ENCODE peak calls at places on chromosomes 11 and 22, in four cellular contexts. One of them, this sample, is unnamed.

GRCh38 chr11:77038825-77039326 is 4.7 kb downstream of the B3GNT6 start:
- DNase-seq in GM12865: peak
- DNase-seq in tibial nerve: no peak
- DNase-seq in progenitor cell of endocrine pancreas: no peak
- DNase-seq in this sample: no peak

GRCh38 chr11:74175923-74176322 is 4.8 kb downstream of the PPME1 start:
- DNase-seq in GM12865: no peak
- DNase-seq in tibial nerve: no peak
- DNase-seq in progenitor cell of endocrine pancreas: no peak
- DNase-seq in this sample: no peak

GRCh38 chr22:37663521-37664140 is 5.1 kb downstream of the PDXP start:
- DNase-seq in GM12865: no peak
- DNase-seq in tibial nerve: no peak
- DNase-seq in progenitor cell of endocrine pancreas: no peak
- DNase-seq in this sample: no peak

GRCh38 chr22:48577014-48577690 is 1250.5 kb downstream of the BRD1 start:
- DNase-seq in GM12865: no peak
- DNase-seq in tibial nerve: no peak
- DNase-seq in progenitor cell of endocrine pancreas: no peak
- DNase-seq in this sample: no peak

GRCh38 chr11:64887757-64888405 is 9.5 kb upstream of the EHD1 start:
- DNase-seq in GM12865: peak
- DNase-seq in tibial nerve: peak
- DNase-seq in progenitor cell of endocrine pancreas: peak
- DNase-seq in this sample: peak

GRCh38 chr22:37190262-37190780 is 2.3 kb upstream of the C1QTNF6 start:
- DNase-seq in GM12865: no peak
- DNase-seq in tibial nerve: no peak
- DNase-seq in progenitor cell of endocrine pancreas: no peak
- DNase-seq in this sample: no peak

GRCh38 chr22:30841264-30841663 is 127.3 kb downstream of the MORC2 start:
- DNase-seq in GM12865: no peak
- DNase-seq in tibial nerve: no peak
- DNase-seq in progenitor cell of endocrine pancreas: no peak
- DNase-seq in this sample: no peak

GRCh38 chr11:59053387-59053786 is 32.7 kb upstream of the GLYATL1B start:
- DNase-seq in GM12865: peak
- DNase-seq in tibial nerve: peak
- DNase-seq in progenitor cell of endocrine pancreas: peak
- DNase-seq in this sample: peak

GRCh38 chr11:72683782-72684200 is 9.6 kb upstream of the PDE2A start:
- DNase-seq in GM12865: peak
- DNase-seq in tibial nerve: peak
- DNase-seq in progenitor cell of endocrine pancreas: peak
- DNase-seq in this sample: peak

GRCh38 chr22:33302049-33302545 is 243.9 kb upstream of the SYN3 start:
- DNase-seq in GM12865: peak
- DNase-seq in tibial nerve: peak
- DNase-seq in progenitor cell of endocrine pancreas: peak
- DNase-seq in this sample: peak

GRCh38 chr11:121557348-121557747 is 104.6 kb upstream of the SORL1-AS1 start:
- DNase-seq in GM12865: peak
- DNase-seq in tibial nerve: no peak
- DNase-seq in progenitor cell of endocrine pancreas: no peak
- DNase-seq in this sample: no peak

GRCh38 chr11:8098879-8099278 is 17.9 kb downstream of the TUB start:
- DNase-seq in GM12865: no peak
- DNase-seq in tibial nerve: no peak
- DNase-seq in progenitor cell of endocrine pancreas: no peak
- DNase-seq in this sample: no peak

GRCh38 chr11:78070606-78071005 is 6.9 kb downstream of the THRSP start:
- DNase-seq in GM12865: no peak
- DNase-seq in tibial nerve: no peak
- DNase-seq in progenitor cell of endocrine pancreas: no peak
- DNase-seq in this sample: no peak

GRCh38 chr11:20238712-20239111 is 78.4 kb upstream of the DBX1 start:
- DNase-seq in GM12865: no peak
- DNase-seq in tibial nerve: no peak
- DNase-seq in progenitor cell of endocrine pancreas: no peak
- DNase-seq in this sample: no peak

DNA sequence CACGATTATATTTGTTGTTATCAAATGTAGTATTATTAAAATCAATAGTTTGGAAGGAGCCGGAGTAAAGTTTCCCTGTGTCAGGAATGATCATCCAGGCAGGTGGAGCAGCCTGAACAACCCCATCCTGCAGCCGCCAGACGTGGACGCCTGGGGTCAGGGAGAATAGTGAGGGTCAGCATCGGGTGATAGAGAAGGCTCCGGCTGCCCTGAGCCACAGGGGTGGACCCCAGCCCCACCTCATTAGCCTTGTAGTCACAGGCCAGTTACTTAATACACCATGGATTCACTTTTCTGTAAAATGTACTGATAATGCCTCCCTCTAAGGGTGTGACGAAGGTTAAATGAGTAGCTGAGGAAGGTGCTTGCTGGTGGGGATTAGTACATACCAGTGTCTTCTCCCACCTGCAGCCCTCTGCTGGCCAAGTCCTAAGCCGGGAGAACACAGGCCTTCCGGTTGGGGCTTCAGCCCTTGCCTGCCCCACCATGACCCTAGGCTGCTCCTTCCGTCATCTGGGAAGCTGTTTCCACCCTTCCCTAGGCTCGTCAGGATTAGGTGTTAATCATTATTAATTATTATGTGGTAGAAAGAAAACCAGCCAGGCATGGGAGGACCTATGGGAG is 14.9 kb downstream of the TMEM121B start:
- DNase-seq in GM12865: no peak
- DNase-seq in tibial nerve: no peak
- DNase-seq in progenitor cell of endocrine pancreas: no peak
- DNase-seq in this sample: no peak
- TF ChIP-seq CTCF in GM12865: no peak
- TF ChIP-seq CTCF in tibial nerve: no peak
- TF ChIP-seq CTCF in progenitor cell of endocrine pancreas: no peak
- TF ChIP-seq CTCF in this sample: no peak

DNA sequence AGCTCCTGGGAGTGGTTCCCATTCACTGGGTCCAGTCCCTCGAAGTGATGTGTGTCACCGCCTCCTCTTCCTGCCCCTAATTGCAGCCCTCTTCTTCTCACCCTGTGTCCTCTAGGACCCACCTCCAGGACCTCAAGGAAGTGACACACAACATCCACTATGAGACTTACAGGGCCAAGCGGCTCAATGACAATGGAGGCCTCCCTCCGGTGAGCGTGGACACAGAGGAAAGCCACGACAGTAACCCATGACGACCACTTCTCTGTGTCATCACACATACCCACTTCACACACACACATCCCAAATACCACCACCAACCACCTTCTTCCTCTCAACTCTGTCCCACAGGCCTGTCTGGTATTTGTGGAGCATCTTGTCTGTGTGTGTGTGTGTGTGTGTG is 4.1 kb upstream of the WBP2NL start:
- DNase-seq in GM12865: no peak
- DNase-seq in tibial nerve: no peak
- DNase-seq in progenitor cell of endocrine pancreas: no peak
- DNase-seq in this sample: no peak
- TF ChIP-seq CTCF in GM12865: no peak
- TF ChIP-seq CTCF in tibial nerve: no peak
- TF ChIP-seq CTCF in progenitor cell of endocrine pancreas: no peak
- TF ChIP-seq CTCF in this sample: no peak

GRCh38 chr11:44627911-44628729 is 62.7 kb downstream of the CD82 start:
- DNase-seq in GM12865: peak
- DNase-seq in tibial nerve: peak
- DNase-seq in progenitor cell of endocrine pancreas: peak
- DNase-seq in this sample: peak
- TF ChIP-seq CTCF in GM12865: no peak
- TF ChIP-seq CTCF in tibial nerve: no peak
- TF ChIP-seq CTCF in progenitor cell of endocrine pancreas: no peak
- TF ChIP-seq CTCF in this sample: no peak

DNA sequence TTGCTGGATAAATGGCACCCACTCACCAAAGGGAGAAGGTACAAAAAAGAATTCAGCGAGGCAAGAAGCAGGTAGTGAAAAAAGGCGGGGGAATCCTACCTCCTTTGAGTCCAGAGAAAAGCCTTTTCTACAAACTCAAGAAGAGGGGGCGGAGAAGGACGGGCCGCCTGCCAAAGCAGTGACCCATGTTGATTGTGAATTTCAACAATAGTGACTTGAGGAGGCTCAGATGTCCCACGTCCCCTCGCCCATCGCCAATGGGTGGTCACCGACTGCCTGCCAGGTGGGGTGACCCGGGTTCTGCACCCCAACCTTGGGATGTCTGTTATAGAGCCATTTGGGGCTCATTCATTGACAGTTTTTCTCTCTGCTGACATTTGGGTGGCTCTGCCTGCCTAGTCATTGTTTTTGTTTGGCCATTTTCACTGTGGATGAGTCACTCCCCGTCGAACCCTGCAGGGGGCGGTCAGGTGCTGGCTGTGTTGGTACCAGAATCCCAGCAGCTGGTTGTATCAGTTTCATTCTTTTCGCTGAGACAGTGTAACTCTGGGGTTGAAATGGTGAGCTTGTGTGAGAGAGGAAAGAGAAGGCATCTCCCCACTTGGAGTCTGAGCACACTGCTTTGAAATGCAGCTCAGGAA is 163.4 kb upstream of the NCAM1 start:
- DNase-seq in GM12865: peak
- DNase-seq in tibial nerve: no peak
- DNase-seq in progenitor cell of endocrine pancreas: no peak
- DNase-seq in this sample: no peak
- TF ChIP-seq CTCF in GM12865: peak
- TF ChIP-seq CTCF in tibial nerve: peak
- TF ChIP-seq CTCF in progenitor cell of endocrine pancreas: peak
- TF ChIP-seq CTCF in this sample: peak

DNA sequence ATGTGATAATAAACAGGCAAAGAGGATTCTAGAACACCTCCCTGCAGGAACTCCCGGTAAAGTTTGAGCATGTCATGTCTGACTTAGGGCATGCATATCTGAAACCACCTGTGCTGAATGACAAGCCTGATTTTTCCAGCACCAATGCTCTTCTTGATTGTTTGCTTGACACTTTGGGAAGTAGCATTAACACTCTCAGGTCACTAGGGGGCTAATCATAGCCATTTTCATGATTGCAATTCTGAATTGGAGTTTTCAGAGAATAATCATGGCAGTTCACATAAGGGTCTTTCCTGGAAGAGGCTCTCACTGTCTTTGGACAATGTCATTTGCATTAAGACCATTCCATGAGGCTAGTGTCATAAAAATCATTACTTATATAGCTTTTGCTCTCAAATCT is 234.4 kb upstream of the MTNR1B start:
- DNase-seq in GM12865: no peak
- DNase-seq in tibial nerve: no peak
- DNase-seq in progenitor cell of endocrine pancreas: no peak
- DNase-seq in this sample: no peak
- TF ChIP-seq CTCF in GM12865: peak
- TF ChIP-seq CTCF in tibial nerve: no peak
- TF ChIP-seq CTCF in progenitor cell of endocrine pancreas: peak
- TF ChIP-seq CTCF in this sample: no peak

DNA sequence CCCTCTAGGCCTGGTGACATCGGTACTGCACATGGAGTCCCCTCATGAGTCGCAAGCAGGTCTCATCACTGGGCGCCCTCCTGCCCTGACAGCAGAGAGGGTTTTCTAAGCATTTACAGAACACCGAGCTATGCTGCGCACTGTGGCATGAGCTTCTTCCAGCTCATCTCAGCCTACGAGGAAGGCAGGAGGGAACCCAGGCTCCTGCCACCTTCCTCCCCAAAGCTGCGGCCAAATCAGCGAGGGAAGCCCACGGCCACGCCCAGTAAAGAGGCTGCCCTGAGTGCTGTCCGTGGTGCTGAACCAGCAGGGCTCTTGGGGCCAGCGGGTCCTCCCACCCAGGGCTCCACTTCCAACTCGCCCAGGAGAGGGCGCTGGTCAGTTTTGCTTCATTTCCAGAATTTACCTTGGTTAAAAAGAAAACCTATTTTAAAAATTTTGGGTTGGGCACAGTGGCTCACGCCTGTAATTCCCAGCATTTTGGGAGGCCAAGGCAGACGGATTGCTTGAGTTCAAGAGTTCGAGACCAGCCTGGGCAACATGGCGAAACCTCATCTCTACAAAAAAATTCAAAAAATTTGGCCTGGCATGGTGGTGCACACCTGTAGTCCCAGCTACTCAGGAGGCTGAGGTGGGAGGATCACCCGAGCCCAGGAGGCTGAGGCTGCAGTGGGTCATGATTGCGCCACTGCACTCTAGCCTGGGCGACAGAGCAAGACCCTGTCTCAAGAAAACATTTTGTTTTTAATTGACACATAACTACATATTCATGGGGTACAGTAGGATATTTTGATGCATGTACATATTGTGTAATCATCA is 34.2 kb downstream of the PHF21B start:
- DNase-seq in GM12865: peak
- DNase-seq in tibial nerve: peak
- DNase-seq in progenitor cell of endocrine pancreas: peak
- DNase-seq in this sample: peak
- TF ChIP-seq CTCF in GM12865: peak
- TF ChIP-seq CTCF in tibial nerve: peak
- TF ChIP-seq CTCF in progenitor cell of endocrine pancreas: peak
- TF ChIP-seq CTCF in this sample: peak

GRCh38 chr11:1826552-1827094 is 8.2 kb upstream of the SYT8 start:
- DNase-seq in GM12865: no peak
- DNase-seq in tibial nerve: peak
- DNase-seq in progenitor cell of endocrine pancreas: no peak
- DNase-seq in this sample: no peak
- TF ChIP-seq CTCF in GM12865: no peak
- TF ChIP-seq CTCF in tibial nerve: peak
- TF ChIP-seq CTCF in progenitor cell of endocrine pancreas: no peak
- TF ChIP-seq CTCF in this sample: no peak

This sample was measured in lung.